ENCODE peak calls at places on chromosomes 13 and 19, in four cellular contexts. N, Q, T and O are unnamed samples. For H3K4me1, the result is how much of the 10 kb centered on the place peaks cover.

GRCh38 chr19:41000310-41000737 is 9.2 kb downstream of the CYP2B6 start:
- DNase-seq in T (no peak), Q (no peak), N (no peak), O (no peak)

GRCh38 chr19:3207466-3208242 is 16.8 kb upstream of the CELF5 start:
- DNase-seq in Q (no peak), T (no peak), N (no peak), O (peak)

GRCh38 chr19:10513223-10513622 is 4.0 kb downstream of the S1PR5 start:
- DNase-seq in T (no peak), Q (no peak), N (no peak), O (no peak)

GRCh38 chr19:30516586-30516985 is 144.4 kb downstream of the ZNF536 start:
- DNase-seq in T (no peak), Q (no peak), N (no peak), O (no peak)

GRCh38 chr13:27283906-27284523 is 13.4 kb downstream of the RASL11A start:
- DNase-seq in T (no peak), Q (no peak), N (no peak), O (no peak)

GRCh38 chr13:50908371-50908770 is 1.2 kb upstream of the RNASEH2B start:
- DNase-seq in T (no peak), Q (no peak), N (no peak), O (no peak)

GRCh38 chr19:7862413-7862951 is 11.7 kb downstream of the PRR36 start:
- DNase-seq in T (no peak), N (peak), Q (peak), O (peak)

GRCh38 chr19:50501186-50501567 is 9.8 kb downstream of the JOSD2 start:
- DNase-seq in T (no peak), N (peak), Q (no peak), O (no peak)

GRCh38 chr19:39927524-39928356 is 6.7 kb downstream of the FCGBP start:
- DNase-seq in T (no peak), N (no peak), Q (no peak), O (no peak)

GRCh38 chr19:18612772-18613588 is at the start of gene TMEM59L:
- DNase-seq in Q (no peak), T (no peak), N (no peak), O (no peak)

GRCh38 chr13:101989798-101990350 is 412.0 kb downstream of the FGF14 start:
- DNase-seq in Q (no peak), T (no peak), N (no peak), O (no peak)

GRCh38 chr19:2732157-2732725 is 7.6 kb downstream of the SLC39A3 start:
- DNase-seq in Q (no peak), T (no peak), N (no peak), O (no peak)

GRCh38 chr19:1863638-1864479 is 480 bp upstream of the KLF16 start:
- DNase-seq in Q (peak), N (peak), T (peak), O (peak)

GRCh38 chr13:25783480-25784081 is 268.2 kb downstream of the SHISA2 start:
- DNase-seq in Q (no peak), T (no peak), N (no peak), O (no peak)

GRCh38 chr19:50702158-50702869 is 17.3 kb downstream of the SHANK1 start:
- DNase-seq in Q (no peak), T (no peak), N (peak), O (no peak)

GRCh38 chr19:58466089-58466759 is 656 bp upstream of the ZNF324 start:
- DNase-seq in T (no peak), N (no peak), Q (no peak), O (no peak)

GRCh38 chr19:4064551-4065260 is 2.0 kb downstream of the ZBTB7A start:
- DNase-seq in T (no peak), N (peak), Q (no peak), O (peak)

GRCh38 chr19:19458110-19458816 is 52.8 kb downstream of the GATAD2A start:
- DNase-seq in N (no peak), T (no peak), Q (no peak), O (no peak)

GRCh38 chr19:16889883-16890460 is 1.2 kb downstream of the F2RL3 start:
- DNase-seq in T (no peak), N (peak), Q (no peak), O (no peak)

GRCh38 chr19:7349231-7349591 is 474 bp downstream of the ARHGEF18 start:
- DNase-seq in Q (no peak), N (no peak), T (no peak), O (no peak)

GRCh38 chr19:15249912-15250634 is 17.8 kb upstream of the EPHX3 start:
- DNase-seq in T (peak), Q (peak), N (peak), O (no peak)

GRCh38 chr19:43782689-43783231 is 2.0 kb upstream of the KCNN4 start:
- DNase-seq in Q (no peak), T (no peak), N (no peak), O (no peak)

GRCh38 chr19:5628919-5629481 is 6.1 kb downstream of the SAFB start:
- DNase-seq in T (no peak), Q (no peak), N (no peak), O (no peak)

GRCh38 chr19:5632241-5632612 is 9.3 kb downstream of the SAFB start:
- DNase-seq in T (no peak), N (no peak), Q (no peak), O (no peak)

GRCh38 chr19:5632657-5633056 is 9.8 kb downstream of the SAFB start:
- DNase-seq in Q (no peak), T (no peak), N (no peak), O (no peak)

GRCh38 chr19:5628470-5628869 is 5.6 kb downstream of the SAFB start:
- DNase-seq in T (no peak), N (no peak), Q (peak), O (no peak)

DNA sequence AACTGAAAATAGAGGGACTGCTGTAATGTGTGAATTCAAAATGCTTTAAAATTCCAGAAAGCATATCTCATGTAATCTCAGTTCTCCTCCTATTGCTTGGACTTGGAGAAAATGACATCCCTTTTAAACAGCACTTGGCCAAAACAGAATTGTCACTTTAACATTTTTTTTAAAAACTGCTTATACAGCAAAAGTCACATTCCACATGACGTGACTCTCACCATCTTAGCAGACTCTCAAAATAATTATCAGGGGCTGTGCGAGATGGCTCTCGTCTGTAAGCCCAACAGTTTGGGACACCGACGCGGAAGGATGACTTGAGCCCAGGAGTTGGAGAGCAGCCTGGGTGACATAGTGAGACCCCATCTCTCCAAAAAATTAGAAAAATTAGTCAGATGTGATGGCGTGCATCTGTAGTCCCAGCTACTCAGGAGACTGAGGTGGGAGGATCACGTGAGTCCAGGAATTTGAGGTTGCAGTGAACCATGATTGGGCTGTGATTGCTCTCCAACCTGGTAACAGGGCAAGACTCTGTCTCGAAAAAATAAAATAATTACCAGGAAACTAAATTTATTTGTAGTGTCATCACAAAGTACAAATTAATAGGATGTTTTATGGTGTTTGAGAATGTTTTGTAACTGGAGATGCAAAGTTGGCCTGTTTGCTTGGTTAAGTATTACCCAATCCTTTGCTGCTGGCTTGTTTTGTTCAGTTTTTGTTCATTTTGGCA is 8.8 kb downstream of the SAFB start:
- DNase-seq in T (no peak), N (no peak), Q (no peak), O (no peak)
- H3K4me1 ChIP-seq in T (under half), N (half or more), Q (under half), O (under half)

GRCh38 chr19:55113570-55114039 is 3.8 kb downstream of the PPP1R12C start:
- DNase-seq in Q (peak), T (peak), N (peak), O (no peak)
- H3K27ac ChIP-seq in Q (no peak), T (peak), N (peak), O (no peak)

DNA sequence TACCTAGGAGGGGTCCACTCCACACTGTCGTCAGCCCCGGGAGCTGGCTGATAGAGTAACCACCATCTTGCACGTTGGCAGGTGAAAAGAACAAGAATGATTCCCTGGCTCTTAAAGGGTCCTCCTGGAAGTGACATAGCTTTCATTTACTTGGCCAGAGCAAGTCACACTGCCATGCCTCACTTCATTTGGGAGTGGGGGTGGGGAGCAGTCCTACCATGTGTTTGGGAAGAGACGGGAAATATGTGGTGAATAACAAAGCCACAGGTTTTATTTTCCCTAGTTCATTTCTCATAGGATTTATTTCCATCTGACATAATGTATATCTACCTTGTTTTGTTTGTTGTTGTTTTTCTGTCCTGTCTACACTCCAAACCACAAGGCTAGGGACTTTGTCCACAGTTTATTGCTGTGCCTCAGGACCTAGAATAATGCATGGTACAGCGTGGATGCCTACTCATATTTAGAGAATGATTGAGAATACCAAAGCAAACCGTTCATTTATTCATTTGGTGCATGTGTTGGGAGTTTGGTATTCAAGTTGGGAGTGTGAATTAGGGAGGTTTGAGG is 26.8 kb downstream of the UBAC2 start:
- DNase-seq in T (no peak), Q (no peak), N (no peak), O (no peak)
- H3K4me1 ChIP-seq in T (under half), Q (under half), N (half or more), O (under half)

GRCh38 chr13:75223981-75224742 is 257.8 kb downstream of the TBC1D4 start:
- DNase-seq in Q (no peak), N (no peak), T (no peak), O (no peak)

GRCh38 chr13:75231235-75231634 is 250.7 kb downstream of the TBC1D4 start:
- DNase-seq in N (no peak), T (no peak), Q (no peak), O (no peak)

GRCh38 chr13:75226092-75226491 is 255.9 kb downstream of the TBC1D4 start:
- DNase-seq in N (no peak), T (no peak), Q (no peak), O (no peak)

GRCh38 chr13:75225288-75225687 is 256.7 kb downstream of the TBC1D4 start:
- DNase-seq in N (no peak), T (no peak), Q (no peak), O (no peak)

DNA sequence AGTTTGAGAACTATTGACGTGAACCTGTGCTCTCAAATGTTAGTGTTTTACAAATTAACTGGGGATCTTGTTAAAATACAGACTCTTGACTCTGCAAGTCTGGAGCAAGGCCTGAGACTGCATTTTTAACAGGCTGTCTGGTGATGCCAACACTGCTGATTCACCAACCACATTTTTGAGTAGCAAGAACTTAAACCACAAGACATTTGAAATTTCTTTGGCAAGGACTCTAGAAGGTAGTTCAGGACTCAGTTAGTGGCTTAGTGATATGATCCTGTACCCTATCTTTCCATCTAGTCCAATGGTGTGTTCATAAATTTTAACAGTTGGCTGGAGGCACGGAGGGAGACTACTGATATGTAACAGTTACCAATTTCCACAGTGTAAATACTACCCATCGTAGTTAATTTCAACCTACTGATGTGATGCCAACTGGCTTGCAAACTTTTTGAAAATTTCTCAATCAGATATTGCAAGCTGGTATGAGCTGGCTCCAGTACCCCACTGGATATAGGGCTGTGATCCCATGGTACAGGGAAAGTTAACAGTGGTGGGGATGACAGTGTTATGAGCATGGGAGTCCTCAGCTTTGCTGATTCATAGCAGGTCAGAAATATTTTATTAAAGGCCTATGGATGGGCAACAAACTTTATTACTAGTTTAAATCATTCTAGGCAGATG is 255.1 kb downstream of the TBC1D4 start:
- DNase-seq in T (no peak), Q (peak), N (no peak), O (no peak)
- H3K27ac ChIP-seq in T (no peak), Q (no peak), N (no peak), O (peak)

GRCh38 chr13:41461527-41462124 is 4.3 kb downstream of the RGCC start:
- DNase-seq in T (no peak), N (no peak), Q (no peak), O (no peak)
- H3K4me1 ChIP-seq in T (under half), N (under half), Q (under half), O (under half)

DNA sequence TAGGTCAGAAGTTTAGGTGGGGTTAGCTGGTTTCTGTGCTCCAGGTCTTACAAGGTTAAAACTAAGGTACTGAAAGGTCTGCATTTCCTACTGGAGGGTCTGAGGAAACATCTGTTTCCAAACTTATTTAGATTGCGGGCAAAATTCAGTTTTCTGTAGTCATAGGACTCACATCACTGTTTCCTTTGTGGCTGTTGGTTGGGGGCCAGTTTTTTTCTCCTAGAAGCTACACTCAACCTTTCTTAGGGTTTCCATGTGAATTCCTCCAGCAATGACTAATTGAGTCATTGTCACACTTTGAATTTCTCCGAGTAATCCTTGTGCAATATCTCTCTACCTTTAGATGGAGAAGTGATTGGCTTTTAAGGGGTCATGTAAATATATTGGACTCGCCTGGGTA is 773.4 kb upstream of the SLITRK1 start:
- DNase-seq in N (no peak), Q (peak), T (no peak), O (no peak)
- H3K27ac ChIP-seq in N (no peak), Q (no peak), T (no peak), O (no peak)

DNA sequence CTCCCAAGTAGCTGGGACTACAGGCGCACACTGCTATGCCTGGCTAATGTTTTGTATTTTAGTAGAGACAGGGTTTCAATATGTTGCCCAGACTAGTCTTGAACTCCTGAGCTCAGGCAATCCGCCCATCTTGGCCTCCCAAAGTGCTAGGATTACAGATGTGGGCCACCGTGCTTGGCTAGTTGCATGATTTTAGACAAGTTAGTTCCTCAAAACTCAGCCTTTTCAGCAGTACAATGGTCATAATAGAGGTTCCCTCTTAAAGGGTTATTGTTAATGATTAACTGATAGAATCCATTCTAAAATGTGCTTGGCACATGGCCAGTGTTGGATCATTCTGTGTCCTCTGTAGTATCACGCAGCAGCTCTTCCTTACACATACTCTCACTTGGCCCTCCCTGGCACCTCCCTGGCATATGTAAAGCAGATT is 19.5 kb upstream of the IFT88 start:
- DNase-seq in Q (no peak), T (no peak), N (no peak), O (no peak)
- H3K4me1 ChIP-seq in Q (under half), T (under half), N (under half), O (under half)